ENCODE peak calls at places on chromosomes 5 and 9, in nine cellular contexts. E is heart left ventricle, W is endothelial cell of umbilical vein, R is spleen, G is GM12878, Q is A549, Z is ovary, L is IMR-90, I is transverse colon. S is an unnamed sample.

GRCh38 chr9:135138078-135138855 is 50.8 kb downstream of the OLFM1 start:
- DNase-seq in E (no peak), W (no peak), R (no peak), G (no peak), Q (no peak), Z (no peak), L (no peak), I (no peak), S (no peak)

GRCh38 chr9:72680593-72681317 is 159.3 kb downstream of the TMC1 start:
- DNase-seq in E (no peak), W (no peak), R (no peak), G (no peak), Q (no peak), Z (no peak), L (no peak), I (no peak), S (no peak)

GRCh38 chr5:177303121-177303924 is at the start of the genes PRELID1 and RAB24:
- DNase-seq in E (peak; percentile 92), W (peak; percentile 84), R (peak; percentile 97), G (no peak), Q (peak; percentile 84), Z (peak; percentile 80), L (peak; percentile 74), I (peak; percentile 92), S (peak; percentile 88)

GRCh38 chr9:133057006-133057405 is 4.8 kb upstream of the CEL start:
- DNase-seq in E (no peak), W (no peak), R (no peak), G (no peak), Q (no peak), Z (no peak), L (no peak), I (no peak), S (no peak)

GRCh38 chr5:6785161-6785860 is 72.1 kb downstream of the TENT4A start:
- DNase-seq in E (no peak), W (no peak), R (no peak), G (no peak), Q (no peak), Z (no peak), L (no peak), I (no peak), S (no peak)

GRCh38 chr9:137241490-137242328 is 622 bp downstream of the TUBB4B start:
- DNase-seq in E (peak; percentile 73), W (peak; percentile 18), R (peak; percentile 94), G (no peak), Q (no peak), Z (peak; percentile 62), L (peak; percentile 32), I (peak; percentile 80), S (peak; percentile 47)

GRCh38 chr9:69922646-69923045 is 102.0 kb downstream of the CFAP95 start:
- DNase-seq in E (no peak), W (no peak), R (no peak), G (no peak), Q (no peak), Z (no peak), L (peak; percentile 30), I (no peak), S (no peak)

GRCh38 chr5:79436224-79436623 is 77.7 kb downstream of the HOMER1 start:
- DNase-seq in E (no peak), W (no peak), R (no peak), G (no peak), Q (peak; percentile 2), Z (no peak), L (peak; percentile 59), I (no peak), S (no peak)

GRCh38 chr5:174731214-174732039 is 7.0 kb downstream of the MSX2 start:
- DNase-seq in E (no peak), W (no peak), R (no peak), G (no peak), Q (no peak), Z (no peak), L (no peak), I (no peak), S (no peak)

GRCh38 chr9:89038354-89039091 is 47.3 kb downstream of the S1PR3 start:
- DNase-seq in E (no peak), W (no peak), R (no peak), G (no peak), Q (no peak), Z (no peak), L (peak; percentile 97), I (no peak), S (no peak)

GRCh38 chr5:13408616-13409015 is 535.9 kb downstream of the DNAH5 start:
- DNase-seq in E (no peak), W (no peak), R (no peak), G (no peak), Q (no peak), Z (no peak), L (no peak), I (no peak), S (no peak)

GRCh38 chr9:94630833-94631232 is 8.5 kb downstream of the FBP1 start:
- DNase-seq in E (no peak), W (no peak), R (no peak), G (no peak), Q (no peak), Z (no peak), L (no peak), I (no peak), S (peak; percentile 44)

GRCh38 chr9:27880640-27881039 is 307.4 kb upstream of the C9orf72 start:
- DNase-seq in E (no peak), W (no peak), R (no peak), G (no peak), Q (no peak), Z (no peak), L (no peak), I (no peak), S (no peak)

GRCh38 chr9:33867747-33868429 is 50.9 kb downstream of the UBE2R2 start:
- DNase-seq in E (peak; percentile 52), W (peak; percentile 31), R (no peak), G (no peak), Q (no peak), Z (peak; percentile 70), L (no peak), I (no peak), S (no peak)

GRCh38 chr9:86624616-86625015 is 270.4 kb upstream of the TUT7 start:
- DNase-seq in E (no peak), W (no peak), R (no peak), G (no peak), Q (no peak), Z (no peak), L (no peak), I (no peak), S (no peak)

GRCh38 chr5:145743396-145744061 is 91.6 kb downstream of the PRELID2 start:
- DNase-seq in E (no peak), W (no peak), R (no peak), G (no peak), Q (no peak), Z (no peak), L (no peak), I (no peak), S (no peak)

GRCh38 chr5:10489810-10490426 is 48.2 kb downstream of the ROPN1L start:
- DNase-seq in E (no peak), W (peak; percentile 46), R (peak; percentile 23), G (peak; percentile 37), Q (no peak), Z (no peak), L (peak; percentile 31), I (no peak), S (no peak)

GRCh38 chr5:36722913-36723312 is 116.5 kb downstream of the SLC1A3 start:
- DNase-seq in E (no peak), W (no peak), R (no peak), G (peak; percentile 86), Q (no peak), Z (no peak), L (peak; percentile 10), I (no peak), S (no peak)

GRCh38 chr9:124342946-124343485 is 72.2 kb downstream of the PSMB7 start:
- DNase-seq in E (peak; percentile 33), W (no peak), R (peak; percentile 76), G (no peak), Q (peak; percentile 30), Z (peak; percentile 78), L (peak; percentile 94), I (peak; percentile 37), S (peak; percentile 44)
- TF ChIP-seq POLR2A in E (no peak), W (no peak), R (no peak), G (no peak), Q (no peak), Z (no peak), L (peak; percentile 37), I (no peak), S (no peak)

DNA sequence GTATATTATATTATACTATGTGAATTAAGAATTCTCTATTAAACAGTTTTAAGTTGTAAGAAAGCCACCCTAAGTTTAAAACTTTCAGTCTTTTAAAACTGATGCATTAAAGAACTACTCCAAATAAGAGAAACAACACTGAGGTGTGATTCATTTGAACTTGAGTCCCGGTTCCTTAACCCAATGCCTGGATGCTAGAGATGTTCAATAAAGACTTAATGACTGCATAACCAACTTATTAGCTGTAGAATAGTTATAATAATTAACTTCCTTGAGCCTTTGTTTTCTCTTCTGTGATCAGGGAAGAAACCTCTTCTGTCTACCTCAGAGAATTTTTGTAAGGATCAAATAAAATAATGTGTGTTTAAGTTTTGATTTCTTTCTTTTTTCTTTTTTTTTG is 45.3 kb upstream of the DENND4C start:
- DNase-seq in E (no peak), W (no peak), R (no peak), G (no peak), Q (no peak), Z (no peak), L (no peak), I (no peak), S (no peak)
- H3K27ac ChIP-seq in E (peak overlapping the region; percentile 91), W (peak overlapping the region; percentile 96), R (peak overlapping the region; percentile 61), G (no peak overlapping the region), Q (peak overlapping the region; percentile 90), Z (peak overlapping the region; percentile 83), L (peak overlapping the region; percentile 73), I (peak overlapping the region; percentile 94), S (peak overlapping the region; percentile 77)

DNA sequence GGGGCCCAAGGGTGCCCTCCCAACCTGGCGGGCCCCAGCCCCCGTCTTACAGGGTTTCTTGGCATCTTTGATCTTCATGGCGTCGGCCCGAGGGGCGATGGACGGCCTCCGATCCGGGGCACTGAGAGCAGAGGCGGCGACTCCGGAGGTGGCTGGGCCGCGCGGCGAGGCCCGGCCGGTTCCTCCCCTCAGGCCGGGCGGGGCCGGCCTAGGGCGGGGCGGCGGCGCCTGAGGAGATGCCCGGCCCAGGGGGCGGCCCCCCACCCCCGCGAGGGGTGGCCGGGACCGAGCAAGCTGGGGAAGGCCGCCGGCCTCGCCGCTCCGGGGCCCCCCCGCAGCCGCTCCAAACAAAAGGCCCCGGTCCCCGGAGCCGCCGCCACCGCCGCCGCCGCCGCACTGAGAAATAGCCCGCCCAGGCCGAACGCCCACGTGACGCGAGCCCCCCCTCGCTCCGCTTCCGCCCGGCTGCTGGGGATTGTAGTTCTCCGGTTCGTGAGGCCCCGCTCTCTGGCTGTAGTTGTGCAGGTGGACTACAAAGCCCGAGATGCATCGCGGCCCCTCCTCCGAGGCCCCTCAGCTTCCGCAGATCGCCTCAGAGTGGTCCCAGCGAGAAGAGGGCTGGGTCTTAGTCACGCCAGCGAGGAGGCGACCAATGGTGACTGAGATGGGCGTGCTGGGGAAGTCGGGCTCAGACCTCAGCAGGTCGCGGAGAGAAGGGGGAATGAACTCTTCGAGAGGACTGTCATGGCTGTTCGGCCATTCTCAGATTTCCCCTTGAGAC is at the start of gene PANK3:
- DNase-seq in E (peak; percentile 99), W (peak; percentile 99), R (peak; percentile 99), G (peak; percentile 97), Q (peak; percentile 99), Z (peak; percentile 97), L (peak; percentile 99), I (peak; percentile 98), S (peak; percentile 100)
- TF ChIP-seq POLR2A in E (no peak), W (peak; percentile 92), R (peak; percentile 7), G (peak; percentile 94), Q (peak; percentile 96), Z (peak; percentile 88), L (peak; percentile 78), I (peak; percentile 91), S (peak; percentile 96)

GRCh38 chr9:4741365-4742031 is 496 bp upstream of the AK3 start:
- DNase-seq in E (peak; percentile 58), W (peak; percentile 27), R (no peak), G (no peak), Q (no peak), Z (peak; percentile 51), L (no peak), I (peak; percentile 55), S (peak; percentile 45)
- H3K27ac ChIP-seq in E (peak overlapping the region; percentile 94), W (no peak overlapping the region), R (peak overlapping the region; percentile 92), G (peak overlapping the region; percentile 80), Q (peak overlapping the region; percentile 92), Z (peak overlapping the region; percentile 87), L (peak overlapping the region; percentile 42), I (peak overlapping the region; percentile 98), S (peak overlapping the region; percentile 96)

S was measured in thyroid gland.